ENCODE peak calls at places on chromosomes 3 and 15, in five cellular contexts. N, J, A, T and D are unnamed samples.

GRCh38 chr15:60095711-60096110 is 91.6 kb downstream of the FOXB1 start:
- DNase-seq in N (no peak), J (no peak), A (peak), T (no peak), D (no peak)

GRCh38 chr15:90912770-90913075 is 9.6 kb downstream of the MAN2A2 start:
- DNase-seq in N (no peak), J (no peak), A (no peak), T (no peak), D (no peak)

GRCh38 chr3:103684956-103685355 is 1250.1 kb downstream of the ZPLD1 start:
- DNase-seq in N (no peak), J (no peak), A (no peak), T (no peak), D (no peak)

GRCh38 chr15:41647269-41647668 is 12.9 kb upstream of the MGA start:
- DNase-seq in N (no peak), J (no peak), A (no peak), T (no peak), D (no peak)

GRCh38 chr15:64753419-64754185 is 21.8 kb downstream of the RBPMS2 start:
- DNase-seq in N (no peak), J (no peak), A (no peak), T (no peak), D (peak)

GRCh38 chr15:47870956-47871625 is 153.8 kb downstream of the SEMA6D start:
- DNase-seq in N (peak), J (no peak), A (peak), T (peak), D (no peak)

GRCh38 chr3:69082805-69083204 is 1.9 kb upstream of the ARL6IP5 start:
- DNase-seq in N (peak), J (no peak), A (peak), T (peak), D (peak)

GRCh38 chr15:31501074-31501473 is 174.4 kb downstream of the KLF13 start:
- DNase-seq in N (no peak), J (no peak), A (no peak), T (no peak), D (no peak)

GRCh38 chr15:70569718-70570231 is 193.6 kb downstream of the UACA start:
- DNase-seq in N (no peak), J (no peak), A (peak), T (peak), D (no peak)

GRCh38 chr3:13718437-13718836 is 161.4 kb downstream of the WNT7A start:
- DNase-seq in N (no peak), J (peak), A (no peak), T (no peak), D (peak)

GRCh38 chr3:141769171-141769894 is 6.1 kb downstream of the GRK7 start:
- DNase-seq in N (no peak), J (no peak), A (peak), T (peak), D (no peak)

GRCh38 chr3:1235526-1236120 is 142.8 kb downstream of the CNTN6 start:
- DNase-seq in N (no peak), J (no peak), A (no peak), T (no peak), D (no peak)

GRCh38 chr3:120637836-120638559 is 41.9 kb downstream of the NDUFB4 start:
- DNase-seq in N (peak), J (no peak), A (no peak), T (no peak), D (no peak)

GRCh38 chr3:149174901-149175300 is 45.5 kb downstream of the HPS3 start:
- DNase-seq in N (no peak), J (no peak), A (no peak), T (no peak), D (no peak)

GRCh38 chr15:86231864-86232801 is 152.5 kb downstream of the AGBL1 start:
- DNase-seq in N (peak), J (no peak), A (peak), T (peak), D (no peak)

GRCh38 chr3:39329493-39329892 is at the start of gene CCR8:
- DNase-seq in N (no peak), J (no peak), A (no peak), T (no peak), D (no peak)

GRCh38 chr15:89054873-89055272 is 33.4 kb upstream of the ABHD2 start:
- DNase-seq in N (no peak), J (no peak), A (no peak), T (no peak), D (no peak)

DNA sequence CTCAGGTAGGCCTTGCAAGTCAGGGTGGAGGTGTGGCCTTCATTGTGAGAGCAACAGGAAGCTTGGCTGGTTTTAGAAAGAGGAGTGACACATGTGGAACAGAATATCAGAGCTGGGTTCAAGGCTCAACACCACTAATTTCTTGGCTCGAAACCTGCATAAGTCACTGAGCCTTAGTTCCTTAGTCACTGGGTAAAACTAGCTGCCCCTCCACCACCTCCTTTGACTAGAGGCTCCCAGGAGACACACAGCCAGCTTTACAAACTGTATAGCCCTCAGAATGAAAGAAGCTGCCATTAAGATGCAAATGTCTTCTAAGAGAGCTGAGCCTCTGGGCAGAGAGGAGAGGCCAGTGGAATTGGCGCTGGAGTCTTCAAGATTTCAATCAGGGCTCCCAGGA is 67.7 kb downstream of the CERS3 start:
- DNase-seq in N (no peak), J (no peak), A (no peak), T (no peak), D (no peak)
- TF ChIP-seq CTCF in N (no peak), J (no peak), A (no peak), T (no peak), D (no peak)

DNA sequence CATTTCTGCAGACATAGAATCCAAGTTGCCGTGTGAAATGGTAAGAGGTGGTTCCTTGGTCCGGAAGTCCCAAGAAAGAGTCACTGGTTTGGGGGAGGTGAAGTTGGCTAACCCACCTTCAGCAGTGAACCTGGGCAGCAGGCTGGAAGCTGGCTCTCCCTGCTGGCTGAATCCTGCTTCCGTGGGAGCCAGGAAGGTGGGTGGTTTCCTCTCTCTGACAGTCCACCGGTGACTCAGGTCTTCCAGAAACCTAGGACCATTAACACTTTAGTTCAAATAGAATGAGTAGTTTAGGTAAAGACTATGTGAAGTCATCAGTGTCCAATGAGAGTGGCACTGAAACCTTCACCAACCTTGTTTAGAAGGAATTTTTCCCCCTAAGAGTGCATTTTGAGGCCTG is 87.4 kb upstream of the CACNA2D3 start:
- DNase-seq in N (no peak), J (no peak), A (no peak), T (peak), D (no peak)
- TF ChIP-seq CTCF in N (no peak), J (no peak), A (no peak), T (no peak), D (no peak)

DNA sequence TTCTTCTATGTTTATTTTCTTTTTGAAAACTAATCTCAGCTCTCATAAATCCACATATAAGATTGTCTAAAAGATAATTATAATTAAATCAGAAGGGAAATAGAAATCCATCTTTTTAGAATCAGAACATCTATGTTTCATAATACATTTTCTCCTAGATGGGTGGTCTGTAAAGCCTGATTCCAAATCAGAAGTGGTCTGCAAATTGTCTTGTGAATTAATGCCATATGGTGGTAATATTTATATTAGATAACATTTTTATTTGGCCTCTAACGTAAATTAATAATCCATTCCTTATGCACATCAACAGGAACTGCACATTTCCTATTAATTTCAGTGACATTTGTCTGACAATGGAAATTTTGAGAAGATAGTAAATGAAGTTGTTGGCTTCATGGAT is 52.8 kb upstream of the TBC1D5 start:
- DNase-seq in N (no peak), J (no peak), A (no peak), T (no peak), D (no peak)
- TF ChIP-seq CTCF in N (no peak), J (no peak), A (no peak), T (no peak), D (no peak)

DNA sequence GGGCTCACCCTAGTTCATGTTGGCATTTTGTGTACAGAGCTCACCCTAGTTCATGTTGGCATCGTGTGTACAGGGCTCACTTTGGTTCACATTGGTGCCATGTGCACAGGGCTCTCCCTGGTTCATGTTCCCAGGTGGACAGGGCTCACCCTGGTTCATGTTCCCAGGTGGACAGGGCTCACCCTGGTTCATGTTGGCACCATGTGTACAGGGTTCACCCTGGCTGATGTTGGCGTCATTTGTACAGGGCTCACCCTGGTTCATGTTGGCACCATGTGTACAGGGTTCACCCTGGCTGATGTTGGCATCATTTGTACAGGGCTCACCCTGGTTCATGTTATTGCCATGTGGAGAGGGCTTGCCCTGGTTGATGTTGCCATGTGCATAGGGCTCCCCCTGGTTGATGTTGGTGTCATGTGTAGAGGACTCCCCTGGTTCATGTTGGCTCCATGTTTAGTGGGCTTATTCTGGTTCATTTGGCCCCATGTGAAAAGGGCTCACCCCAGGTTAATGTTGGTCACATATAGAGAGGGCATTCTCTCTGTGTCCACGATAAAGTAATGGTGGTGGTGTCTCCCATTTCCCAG is 31.7 kb upstream of the NR2C2 start:
- DNase-seq in N (no peak), J (no peak), A (no peak), T (no peak), D (no peak)
- TF ChIP-seq CTCF in N (peak), J (peak), A (peak), T (peak), D (no peak)

DNA sequence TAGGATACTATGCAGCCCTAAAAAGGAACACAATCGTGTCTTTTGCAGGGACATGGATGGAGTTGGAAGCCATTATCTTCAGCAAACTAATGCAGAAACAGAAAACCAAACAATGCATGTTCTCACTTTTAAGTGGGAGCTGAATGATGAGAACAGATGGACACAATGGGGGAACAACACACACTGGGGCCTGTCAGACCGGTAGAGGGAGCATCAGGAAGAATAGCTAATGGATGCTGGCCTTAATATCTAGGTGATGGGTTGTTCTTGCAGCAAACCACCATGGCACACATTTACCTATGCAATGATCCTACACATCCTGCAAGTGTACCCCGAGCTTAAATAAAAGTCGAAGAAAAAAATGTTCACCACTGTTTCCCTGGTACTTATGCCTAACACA is 17.5 kb downstream of the SENP7 start:
- DNase-seq in N (no peak), J (no peak), A (peak), T (no peak), D (no peak)
- TF ChIP-seq CTCF in N (no peak), J (no peak), A (peak), T (peak), D (no peak)

GRCh38 chr3:27729748-27730611 is 7.9 kb upstream of the EOMES start:
- DNase-seq in N (no peak), J (no peak), A (peak), T (no peak), D (no peak)

GRCh38 chr3:27729325-27729724 is 7.2 kb upstream of the EOMES start:
- DNase-seq in N (no peak), J (no peak), A (no peak), T (no peak), D (no peak)

GRCh38 chr3:27726240-27726639 is 4.1 kb upstream of the EOMES start:
- DNase-seq in N (no peak), J (no peak), A (no peak), T (no peak), D (no peak)

GRCh38 chr3:27730774-27731659 is 8.9 kb upstream of the EOMES start:
- DNase-seq in N (no peak), J (no peak), A (no peak), T (no peak), D (no peak)

GRCh38 chr3:27728195-27729087 is 6.3 kb upstream of the EOMES start:
- DNase-seq in N (no peak), J (no peak), A (no peak), T (no peak), D (no peak)
- TF ChIP-seq CTCF in N (no peak), J (peak), A (peak), T (peak), D (no peak)

GRCh38 chr3:34038131-34038530 is 239.7 kb downstream of the PDCD6IP start:
- DNase-seq in N (no peak), J (no peak), A (no peak), T (no peak), D (no peak)
- TF ChIP-seq CTCF in N (no peak), J (no peak), A (no peak), T (no peak), D (no peak)

GRCh38 chr3:146184616-146185015 is 23.6 kb upstream of the PLOD2 start:
- DNase-seq in N (peak), J (no peak), A (peak), T (peak), D (no peak)

GRCh38 chr3:146189519-146190173 is 28.7 kb upstream of the PLOD2 start:
- DNase-seq in N (peak), J (no peak), A (peak), T (peak), D (no peak)

DNA sequence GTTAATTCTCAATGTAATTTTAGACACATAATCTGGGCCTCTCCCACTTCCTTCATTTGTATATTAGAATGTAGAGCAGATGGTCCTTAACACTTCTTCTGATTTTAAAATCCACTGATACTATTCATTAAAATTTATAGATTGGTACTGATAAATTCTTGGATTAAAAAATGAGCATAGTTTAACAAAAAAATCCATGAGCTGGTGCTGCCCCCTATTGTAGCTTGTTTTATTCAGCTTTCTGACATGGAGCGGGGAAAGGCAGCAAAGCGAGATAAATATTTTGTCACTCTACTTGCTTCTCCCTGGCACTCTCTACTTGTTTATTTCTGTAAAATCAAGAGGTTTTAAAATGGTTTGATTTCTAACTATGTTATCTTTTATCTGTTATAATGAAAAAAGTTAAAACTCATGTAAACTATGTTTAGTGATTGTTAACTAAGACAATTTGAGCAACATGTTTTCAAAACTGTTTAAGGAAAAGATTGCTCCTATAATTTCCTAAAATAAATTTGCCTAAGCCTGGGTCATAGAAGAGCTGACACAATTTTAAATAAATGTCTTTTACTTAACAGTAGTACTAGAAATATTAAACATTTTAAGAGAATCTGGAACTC is 26.5 kb upstream of the PLOD2 start:
- DNase-seq in N (peak), J (no peak), A (peak), T (no peak), D (no peak)
- TF ChIP-seq CTCF in N (peak), J (peak), A (peak), T (peak), D (no peak)

GRCh38 chr3:4986611-4987373 is 7.6 kb downstream of the BHLHE40 start:
- DNase-seq in N (peak), J (peak), A (peak), T (peak), D (peak)
- TF ChIP-seq CTCF in N (no peak), J (no peak), A (peak), T (peak), D (no peak)

DNA sequence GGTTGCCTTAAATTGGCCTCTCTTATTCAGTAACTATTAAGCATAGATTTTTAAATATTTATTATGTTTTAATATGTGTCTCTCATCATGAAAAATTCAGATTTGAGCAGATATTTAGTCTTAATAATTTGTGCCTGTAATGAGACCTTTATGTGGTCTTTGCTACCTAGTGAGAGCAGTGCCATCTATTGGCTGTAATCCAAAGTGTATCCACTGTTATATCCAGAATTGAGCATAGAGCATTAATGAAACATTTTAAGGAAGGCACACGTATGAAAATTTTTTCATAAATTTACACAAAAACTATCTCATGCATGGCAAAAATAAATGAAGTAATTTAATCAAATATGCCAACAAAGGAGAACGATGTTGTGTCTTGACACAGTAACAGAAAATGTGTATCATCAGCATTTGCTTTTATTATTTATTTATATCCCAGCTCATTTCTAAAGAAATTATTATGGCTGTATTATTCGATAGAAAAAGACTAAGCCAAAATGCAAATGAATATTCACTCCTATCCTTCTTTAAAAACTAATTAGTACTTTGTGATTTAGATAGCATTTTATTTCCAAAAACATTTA is 203.5 kb downstream of the RSRC1 start:
- DNase-seq in N (peak), J (no peak), A (peak), T (peak), D (no peak)
- TF ChIP-seq CTCF in N (no peak), J (peak), A (no peak), T (peak), D (no peak)